ENCODE peak calls at places on chromosomes 12 and 14, in eight cellular contexts. One of them, this sample, is unnamed.

GRCh38 chr14:66507722-66508546 is at the start of gene GPHN:
- DNase-seq in GM12865: peak
- DNase-seq in cardiac fibroblast: peak
- DNase-seq in tibial nerve: peak
- DNase-seq in lower leg skin: peak
- DNase-seq in left lung: peak
- DNase-seq in PC-3: peak
- DNase-seq in stomach: peak
- DNase-seq in this sample: peak

GRCh38 chr14:93832665-93833064 is 44.4 kb upstream of the PRIMA1 start:
- DNase-seq in cardiac fibroblast: no peak
- DNase-seq in stomach: peak
- DNase-seq in GM12865: no peak
- DNase-seq in PC-3: no peak
- DNase-seq in tibial nerve: no peak
- DNase-seq in left lung: no peak
- DNase-seq in lower leg skin: no peak
- DNase-seq in this sample: no peak

GRCh38 chr14:63200035-63200740 is 4.1 kb upstream of the RHOJ start:
- DNase-seq in stomach: no peak
- DNase-seq in left lung: no peak
- DNase-seq in tibial nerve: no peak
- DNase-seq in PC-3: no peak
- DNase-seq in GM12865: no peak
- DNase-seq in cardiac fibroblast: peak
- DNase-seq in lower leg skin: no peak
- DNase-seq in this sample: no peak

GRCh38 chr12:113359133-113359938 is 949 bp downstream of the PLBD2 start:
- DNase-seq in cardiac fibroblast: peak
- DNase-seq in lower leg skin: peak
- DNase-seq in GM12865: no peak
- DNase-seq in PC-3: peak
- DNase-seq in tibial nerve: no peak
- DNase-seq in left lung: no peak
- DNase-seq in stomach: no peak
- DNase-seq in this sample: no peak

GRCh38 chr12:110907583-110907982 is 12.8 kb downstream of the MYL2 start:
- DNase-seq in stomach: no peak
- DNase-seq in cardiac fibroblast: no peak
- DNase-seq in GM12865: no peak
- DNase-seq in tibial nerve: no peak
- DNase-seq in PC-3: no peak
- DNase-seq in lower leg skin: no peak
- DNase-seq in left lung: no peak
- DNase-seq in this sample: no peak

GRCh38 chr12:2282321-2282720 is 229.5 kb downstream of the CACNA1C start:
- DNase-seq in lower leg skin: no peak
- DNase-seq in left lung: no peak
- DNase-seq in stomach: no peak
- DNase-seq in PC-3: no peak
- DNase-seq in cardiac fibroblast: peak
- DNase-seq in tibial nerve: no peak
- DNase-seq in GM12865: no peak
- DNase-seq in this sample: no peak

GRCh38 chr12:115798309-115798917 is 479.1 kb downstream of the MED13L start:
- DNase-seq in stomach: no peak
- DNase-seq in PC-3: no peak
- DNase-seq in cardiac fibroblast: no peak
- DNase-seq in GM12865: no peak
- DNase-seq in left lung: no peak
- DNase-seq in tibial nerve: no peak
- DNase-seq in lower leg skin: no peak
- DNase-seq in this sample: no peak

GRCh38 chr14:20935303-20935984 is 19.8 kb upstream of the RNASE2 start:
- DNase-seq in lower leg skin: no peak
- DNase-seq in cardiac fibroblast: no peak
- DNase-seq in stomach: no peak
- DNase-seq in left lung: no peak
- DNase-seq in GM12865: peak
- DNase-seq in PC-3: no peak
- DNase-seq in tibial nerve: no peak
- DNase-seq in this sample: no peak

GRCh38 chr12:132718644-132719043 is 8.0 kb downstream of the PGAM5 start:
- DNase-seq in left lung: peak
- DNase-seq in lower leg skin: no peak
- DNase-seq in GM12865: no peak
- DNase-seq in stomach: no peak
- DNase-seq in tibial nerve: no peak
- DNase-seq in PC-3: no peak
- DNase-seq in cardiac fibroblast: no peak
- DNase-seq in this sample: no peak

GRCh38 chr12:104359216-104359615 is 55.7 kb downstream of the EID3 start:
- DNase-seq in tibial nerve: no peak
- DNase-seq in GM12865: no peak
- DNase-seq in cardiac fibroblast: no peak
- DNase-seq in lower leg skin: no peak
- DNase-seq in left lung: no peak
- DNase-seq in stomach: no peak
- DNase-seq in PC-3: no peak
- DNase-seq in this sample: no peak

GRCh38 chr12:92828565-92828964 is 100.5 kb downstream of the EEA1 start:
- DNase-seq in tibial nerve: no peak
- DNase-seq in lower leg skin: no peak
- DNase-seq in left lung: no peak
- DNase-seq in PC-3: no peak
- DNase-seq in GM12865: no peak
- DNase-seq in cardiac fibroblast: no peak
- DNase-seq in stomach: no peak
- DNase-seq in this sample: no peak

GRCh38 chr12:101498252-101498651 is 23.1 kb downstream of the SPIC start:
- DNase-seq in PC-3: no peak
- DNase-seq in GM12865: no peak
- DNase-seq in tibial nerve: no peak
- DNase-seq in cardiac fibroblast: no peak
- DNase-seq in left lung: no peak
- DNase-seq in lower leg skin: no peak
- DNase-seq in stomach: no peak
- DNase-seq in this sample: no peak

GRCh38 chr12:101924647-101925046 is 47.3 kb downstream of the DRAM1 start:
- DNase-seq in lower leg skin: no peak
- DNase-seq in GM12865: no peak
- DNase-seq in cardiac fibroblast: peak
- DNase-seq in stomach: no peak
- DNase-seq in left lung: no peak
- DNase-seq in PC-3: peak
- DNase-seq in tibial nerve: no peak
- DNase-seq in this sample: no peak

GRCh38 chr14:73235531-73236155 is 1.7 kb upstream of the PAPLN start:
- DNase-seq in left lung: no peak
- DNase-seq in lower leg skin: no peak
- DNase-seq in stomach: no peak
- DNase-seq in PC-3: no peak
- DNase-seq in GM12865: no peak
- DNase-seq in tibial nerve: peak
- DNase-seq in cardiac fibroblast: peak
- DNase-seq in this sample: no peak

GRCh38 chr12:78645956-78646355 is 218.6 kb upstream of the SYT1 start:
- DNase-seq in cardiac fibroblast: peak
- DNase-seq in stomach: no peak
- DNase-seq in left lung: no peak
- DNase-seq in lower leg skin: no peak
- DNase-seq in PC-3: no peak
- DNase-seq in GM12865: no peak
- DNase-seq in tibial nerve: no peak
- DNase-seq in this sample: no peak

GRCh38 chr12:107884769-107885694 is 110.5 kb downstream of the ASCL4 start:
- DNase-seq in PC-3: peak
- DNase-seq in cardiac fibroblast: peak
- DNase-seq in left lung: no peak
- DNase-seq in tibial nerve: no peak
- DNase-seq in lower leg skin: peak
- DNase-seq in GM12865: peak
- DNase-seq in stomach: peak
- DNase-seq in this sample: peak
- TF ChIP-seq CTCF in PC-3: peak
- TF ChIP-seq CTCF in cardiac fibroblast: peak
- TF ChIP-seq CTCF in left lung: peak
- TF ChIP-seq CTCF in tibial nerve: peak
- TF ChIP-seq CTCF in lower leg skin: no peak
- TF ChIP-seq CTCF in GM12865: peak
- TF ChIP-seq CTCF in stomach: peak
- TF ChIP-seq CTCF in this sample: peak

DNA sequence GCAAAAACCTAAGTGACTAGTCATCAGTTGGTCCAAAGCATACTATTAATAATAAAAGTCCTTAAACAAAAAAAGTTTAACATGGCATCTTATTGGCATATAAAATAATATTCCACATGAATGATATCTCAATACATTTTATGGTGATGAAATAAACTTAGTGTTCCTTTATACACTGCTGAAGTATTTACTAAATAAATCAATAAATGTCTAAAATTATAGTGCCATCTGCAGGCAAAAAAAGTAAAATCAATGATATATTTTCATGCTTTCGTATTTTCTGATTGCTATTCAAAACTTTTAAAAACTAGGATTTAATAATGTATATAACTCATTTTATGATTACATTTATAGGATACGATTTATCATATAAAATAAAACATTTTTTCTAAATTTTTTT is 30.5 kb downstream of the PUS7L start:
- DNase-seq in left lung: no peak
- DNase-seq in stomach: no peak
- DNase-seq in tibial nerve: no peak
- DNase-seq in lower leg skin: no peak
- DNase-seq in PC-3: peak
- DNase-seq in GM12865: no peak
- DNase-seq in cardiac fibroblast: peak
- DNase-seq in this sample: no peak
- TF ChIP-seq CTCF in left lung: no peak
- TF ChIP-seq CTCF in stomach: no peak
- TF ChIP-seq CTCF in tibial nerve: no peak
- TF ChIP-seq CTCF in lower leg skin: no peak
- TF ChIP-seq CTCF in PC-3: peak
- TF ChIP-seq CTCF in GM12865: peak
- TF ChIP-seq CTCF in cardiac fibroblast: peak
- TF ChIP-seq CTCF in this sample: no peak

GRCh38 chr12:24014853-24015590 is 65.6 kb upstream of the SOX5 start:
- DNase-seq in PC-3: no peak
- DNase-seq in cardiac fibroblast: no peak
- DNase-seq in tibial nerve: no peak
- DNase-seq in stomach: no peak
- DNase-seq in GM12865: no peak
- DNase-seq in lower leg skin: no peak
- DNase-seq in left lung: no peak
- DNase-seq in this sample: no peak

GRCh38 chr12:24015771-24016170 is 66.3 kb upstream of the SOX5 start:
- DNase-seq in stomach: no peak
- DNase-seq in PC-3: no peak
- DNase-seq in GM12865: no peak
- DNase-seq in left lung: no peak
- DNase-seq in lower leg skin: no peak
- DNase-seq in tibial nerve: no peak
- DNase-seq in cardiac fibroblast: no peak
- DNase-seq in this sample: no peak

GRCh38 chr12:24011927-24012326 is 62.5 kb upstream of the SOX5 start:
- DNase-seq in lower leg skin: no peak
- DNase-seq in left lung: no peak
- DNase-seq in GM12865: no peak
- DNase-seq in tibial nerve: no peak
- DNase-seq in cardiac fibroblast: no peak
- DNase-seq in PC-3: no peak
- DNase-seq in stomach: no peak
- DNase-seq in this sample: no peak

GRCh38 chr12:24014240-24014639 is 64.8 kb upstream of the SOX5 start:
- DNase-seq in left lung: no peak
- DNase-seq in PC-3: no peak
- DNase-seq in stomach: no peak
- DNase-seq in tibial nerve: no peak
- DNase-seq in cardiac fibroblast: no peak
- DNase-seq in GM12865: no peak
- DNase-seq in lower leg skin: no peak
- DNase-seq in this sample: no peak

DNA sequence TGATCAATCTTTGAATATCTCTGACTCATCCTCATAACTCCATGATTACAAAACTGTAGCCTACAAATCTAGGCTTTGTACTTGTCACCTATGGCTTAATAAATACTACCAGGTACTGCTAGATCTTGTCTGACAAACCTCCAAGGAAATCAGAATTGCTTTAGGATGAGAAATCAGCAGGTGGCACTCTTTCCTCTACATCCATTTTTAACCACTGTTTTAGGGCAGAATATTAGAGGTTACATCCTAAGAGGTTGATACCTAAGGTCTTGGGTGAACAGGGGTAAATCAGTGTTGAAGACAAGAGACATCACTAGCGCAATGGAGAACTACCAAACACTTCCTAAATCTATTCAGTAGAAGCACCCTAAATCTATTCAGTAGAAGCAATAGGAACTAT is 63.1 kb upstream of the SOX5 start:
- DNase-seq in tibial nerve: no peak
- DNase-seq in cardiac fibroblast: peak
- DNase-seq in GM12865: no peak
- DNase-seq in PC-3: peak
- DNase-seq in stomach: no peak
- DNase-seq in lower leg skin: no peak
- DNase-seq in left lung: no peak
- DNase-seq in this sample: no peak
- TF ChIP-seq CTCF in tibial nerve: no peak
- TF ChIP-seq CTCF in cardiac fibroblast: peak
- TF ChIP-seq CTCF in GM12865: no peak
- TF ChIP-seq CTCF in PC-3: peak
- TF ChIP-seq CTCF in stomach: no peak
- TF ChIP-seq CTCF in lower leg skin: no peak
- TF ChIP-seq CTCF in left lung: no peak
- TF ChIP-seq CTCF in this sample: no peak

GRCh38 chr12:108645686-108646596 is 12.2 kb upstream of the SELPLG start:
- DNase-seq in lower leg skin: no peak
- DNase-seq in left lung: no peak
- DNase-seq in GM12865: no peak
- DNase-seq in stomach: no peak
- DNase-seq in cardiac fibroblast: no peak
- DNase-seq in tibial nerve: no peak
- DNase-seq in PC-3: no peak
- DNase-seq in this sample: no peak

GRCh38 chr12:108648371-108648770 is 14.7 kb upstream of the SELPLG start:
- DNase-seq in left lung: no peak
- DNase-seq in stomach: no peak
- DNase-seq in GM12865: no peak
- DNase-seq in tibial nerve: no peak
- DNase-seq in PC-3: no peak
- DNase-seq in lower leg skin: no peak
- DNase-seq in cardiac fibroblast: no peak
- DNase-seq in this sample: no peak

GRCh38 chr12:108646597-108647190 is 13.0 kb upstream of the SELPLG start:
- DNase-seq in left lung: no peak
- DNase-seq in GM12865: no peak
- DNase-seq in stomach: no peak
- DNase-seq in lower leg skin: no peak
- DNase-seq in tibial nerve: no peak
- DNase-seq in PC-3: no peak
- DNase-seq in cardiac fibroblast: no peak
- DNase-seq in this sample: no peak

GRCh38 chr12:108647936-108648287 is 14.2 kb upstream of the SELPLG start:
- DNase-seq in tibial nerve: no peak
- DNase-seq in lower leg skin: no peak
- DNase-seq in stomach: no peak
- DNase-seq in GM12865: no peak
- DNase-seq in cardiac fibroblast: no peak
- DNase-seq in left lung: no peak
- DNase-seq in PC-3: no peak
- DNase-seq in this sample: no peak

GRCh38 chr12:108647199-108647935 is 13.7 kb upstream of the SELPLG start:
- DNase-seq in lower leg skin: no peak
- DNase-seq in GM12865: no peak
- DNase-seq in stomach: no peak
- DNase-seq in cardiac fibroblast: no peak
- DNase-seq in PC-3: no peak
- DNase-seq in left lung: no peak
- DNase-seq in tibial nerve: no peak
- DNase-seq in this sample: no peak
- TF ChIP-seq CTCF in lower leg skin: no peak
- TF ChIP-seq CTCF in GM12865: no peak
- TF ChIP-seq CTCF in stomach: no peak
- TF ChIP-seq CTCF in cardiac fibroblast: no peak
- TF ChIP-seq CTCF in PC-3: peak
- TF ChIP-seq CTCF in left lung: no peak
- TF ChIP-seq CTCF in tibial nerve: peak
- TF ChIP-seq CTCF in this sample: no peak